ENCODE peak calls at places on chromosomes 11 and 22, in ten cellular contexts. J is A549, R is uterus, L is spleen, Z is IMR-90, B is gastrocnemius medialis, W is Peyer's patch, E is ovary, S is H1, P is testis. K is an unnamed sample. For H3K9me3, the result is how much of the 10 kb centered on the place peaks cover.

GRCh38 chr11:126716456-126717083 is 284.0 kb downstream of the KIRREL3 start:
- DNase-seq in J (peak), R (no peak), L (no peak), Z (peak), B (no peak), W (peak), E (no peak), S (no peak), P (peak), K (no peak)

GRCh38 chr22:39820266-39820665 is 73.3 kb downstream of the ENTHD1 start:
- DNase-seq in J (peak), R (no peak), L (no peak), Z (peak), B (no peak), W (no peak), E (no peak), S (no peak), P (no peak), K (no peak)

GRCh38 chr11:65279713-65280459 is 18.1 kb downstream of the POLA2 start:
- DNase-seq in J (peak), R (peak), L (no peak), Z (peak), B (no peak), W (peak), E (no peak), S (no peak), P (no peak), K (peak)

GRCh38 chr11:65423516-65424199 is 1.1 kb downstream of the NEAT1 start:
- DNase-seq in J (peak), R (no peak), L (peak), Z (peak), B (peak), W (peak), E (peak), S (no peak), P (peak), K (peak)

GRCh38 chr11:14803846-14804245 is 88.2 kb downstream of the CYP2R1 start:
- DNase-seq in J (no peak), R (no peak), L (no peak), Z (peak), B (no peak), W (no peak), E (no peak), S (no peak), P (no peak), K (no peak)

GRCh38 chr11:126561327-126561893 is 205.9 kb downstream of the ST3GAL4 start:
- DNase-seq in J (peak), R (no peak), L (no peak), Z (peak), B (no peak), W (no peak), E (peak), S (peak), P (peak), K (no peak)

GRCh38 chr11:126384053-126384335 is 28.5 kb downstream of the ST3GAL4 start:
- DNase-seq in J (no peak), R (no peak), L (no peak), Z (no peak), B (no peak), W (no peak), E (peak), S (no peak), P (no peak), K (no peak)

GRCh38 chr11:113521737-113522517 is 46.7 kb upstream of the DRD2 start:
- DNase-seq in J (no peak), R (no peak), L (no peak), Z (no peak), B (no peak), W (no peak), E (no peak), S (no peak), P (no peak), K (no peak)

GRCh38 chr11:72123117-72123653 is 10.7 kb upstream of the ANAPC15 start:
- DNase-seq in J (no peak), R (no peak), L (no peak), Z (no peak), B (no peak), W (no peak), E (no peak), S (no peak), P (no peak), K (no peak)

GRCh38 chr11:22764732-22765131 is 64.9 kb downstream of the SVIP start:
- DNase-seq in J (no peak), R (no peak), L (no peak), Z (no peak), B (no peak), W (no peak), E (no peak), S (no peak), P (no peak), K (no peak)

GRCh38 chr11:16158426-16158994 is 197.8 kb downstream of the SOX6 start:
- DNase-seq in J (peak), R (no peak), L (no peak), Z (no peak), B (no peak), W (no peak), E (no peak), S (no peak), P (no peak), K (no peak)

GRCh38 chr11:111762526-111762925 is 3.7 kb downstream of the PPP2R1B start:
- DNase-seq in J (no peak), R (no peak), L (no peak), Z (no peak), B (no peak), W (no peak), E (no peak), S (no peak), P (no peak), K (no peak)

GRCh38 chr11:94813436-94813720 is 45.2 kb downstream of the AMOTL1 start:
- DNase-seq in J (no peak), R (no peak), L (no peak), Z (no peak), B (no peak), W (no peak), E (no peak), S (no peak), P (no peak), K (no peak)

GRCh38 chr11:14727215-14727614 is 83.6 kb downstream of the PDE3B start:
- DNase-seq in J (no peak), R (no peak), L (no peak), Z (no peak), B (no peak), W (no peak), E (no peak), S (no peak), P (no peak), K (no peak)

GRCh38 chr11:78958444-78958843 is 383.8 kb upstream of the NARS2 start:
- DNase-seq in J (no peak), R (no peak), L (no peak), Z (no peak), B (no peak), W (no peak), E (no peak), S (no peak), P (no peak), K (no peak)

GRCh38 chr11:24145411-24145810 is 351.4 kb upstream of the LUZP2 start:
- DNase-seq in J (no peak), R (no peak), L (no peak), Z (peak), B (no peak), W (no peak), E (no peak), S (no peak), P (no peak), K (no peak)

GRCh38 chr22:45033136-45033535 is 23.3 kb upstream of the PHF21B start:
- DNase-seq in J (no peak), R (no peak), L (no peak), Z (no peak), B (no peak), W (no peak), E (no peak), S (no peak), P (no peak), K (no peak)

GRCh38 chr11:59710136-59710847 is 3.4 kb downstream of the OR10V1 start:
- DNase-seq in J (no peak), R (no peak), L (no peak), Z (peak), B (no peak), W (no peak), E (no peak), S (no peak), P (no peak), K (no peak)

GRCh38 chr11:66116576-66117361 is 46.7 kb downstream of the PACS1 start:
- DNase-seq in J (no peak), R (no peak), L (no peak), Z (no peak), B (no peak), W (no peak), E (no peak), S (no peak), P (no peak), K (no peak)

GRCh38 chr11:35190804-35191348 is 51.9 kb downstream of the CD44 start:
- DNase-seq in J (no peak), R (no peak), L (no peak), Z (peak), B (no peak), W (no peak), E (peak), S (no peak), P (no peak), K (no peak)

GRCh38 chr11:37995886-37996285 is 1397.8 kb upstream of the RAG2 start:
- DNase-seq in J (no peak), R (no peak), L (no peak), Z (no peak), B (no peak), W (no peak), E (no peak), S (no peak), P (no peak), K (no peak)
- H3K9me3 ChIP-seq in J (under half), R (under half), L (under half), Z (under half), B (under half), W (under half), E (under half), S (under half), P (under half), K (under half)

GRCh38 chr11:12287374-12288211 is 89.8 kb upstream of the PARVA start:
- DNase-seq in J (peak), R (peak), L (no peak), Z (peak), B (peak), W (no peak), E (peak), S (peak), P (peak), K (peak)
- TF ChIP-seq POLR2A in J (peak), R (no peak), L (no peak), Z (peak), B (no peak), W (no peak), E (no peak), S (no peak), P (no peak), K (no peak)

DNA sequence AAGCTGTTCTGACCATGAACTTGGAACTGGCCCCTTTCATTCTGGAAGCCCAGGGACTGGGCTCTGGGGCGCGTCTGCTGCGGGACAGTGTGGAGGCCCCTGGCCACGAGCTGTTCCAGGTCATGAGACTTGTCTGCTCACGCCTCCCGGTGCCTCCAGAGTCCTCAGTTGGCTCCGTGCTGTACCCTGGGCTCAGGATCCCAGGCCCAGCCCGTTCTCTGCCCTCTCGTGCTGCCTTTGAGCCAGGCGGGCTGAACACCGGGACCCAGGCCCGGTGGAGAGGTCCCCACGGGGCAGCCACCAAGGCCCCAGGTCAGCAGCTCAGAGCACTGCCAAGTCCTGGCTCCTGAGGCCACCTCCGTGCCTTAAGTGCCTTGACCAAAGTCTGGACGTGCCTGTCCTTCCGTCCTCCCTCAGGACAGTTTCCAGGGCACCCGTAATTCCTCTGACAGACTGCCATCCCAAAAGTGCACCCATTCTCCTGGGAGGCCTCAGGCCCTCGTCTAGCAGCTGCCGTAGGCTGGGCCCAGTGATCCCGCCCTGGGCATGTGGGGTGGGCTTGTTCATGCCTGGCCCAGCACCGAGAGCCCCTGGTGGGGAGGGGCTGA is 36.3 kb upstream of the PPARA start:
- DNase-seq in J (no peak), R (peak), L (no peak), Z (no peak), B (peak), W (no peak), E (no peak), S (no peak), P (peak), K (peak)
- H3K27ac ChIP-seq in J (peak), R (peak), L (peak), Z (no peak), B (peak), W (no peak), E (peak), S (no peak), P (peak), K (peak)

DNA sequence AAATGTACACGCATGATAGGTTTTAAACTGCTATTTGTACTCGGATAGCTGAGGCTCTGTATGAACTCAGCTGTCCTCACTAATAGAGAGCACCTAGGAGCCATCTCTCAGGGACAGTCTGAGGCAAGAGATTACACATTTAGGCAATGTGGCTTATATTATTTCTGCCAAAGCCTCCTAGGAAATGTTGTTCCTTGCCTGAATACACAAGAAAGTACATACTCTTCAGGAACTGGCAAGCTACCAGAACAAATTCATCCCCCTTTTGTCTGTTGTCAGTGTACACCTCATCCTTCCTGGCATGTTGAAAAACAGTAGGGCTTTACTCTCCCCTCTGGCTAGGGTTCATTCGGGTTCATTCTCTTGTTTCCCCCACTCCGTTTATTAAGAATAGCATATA is 616.0 kb upstream of the FAT3 start:
- DNase-seq in J (peak), R (no peak), L (no peak), Z (no peak), B (no peak), W (no peak), E (no peak), S (no peak), P (no peak), K (no peak)
- H3K9me3 ChIP-seq in J (under half), R (under half), L (under half), Z (under half), B (under half), W (under half), E (under half), S (under half), P (under half), K (under half)

GRCh38 chr11:73242291-73243092 is 24.4 kb downstream of the P2RY2 start:
- DNase-seq in J (peak), R (peak), L (peak), Z (peak), B (peak), W (peak), E (peak), S (no peak), P (peak), K (peak)
- TF ChIP-seq POLR2A in J (no peak), R (no peak), L (no peak), Z (peak), B (no peak), W (no peak), E (no peak), S (peak), P (no peak), K (no peak)

DNA sequence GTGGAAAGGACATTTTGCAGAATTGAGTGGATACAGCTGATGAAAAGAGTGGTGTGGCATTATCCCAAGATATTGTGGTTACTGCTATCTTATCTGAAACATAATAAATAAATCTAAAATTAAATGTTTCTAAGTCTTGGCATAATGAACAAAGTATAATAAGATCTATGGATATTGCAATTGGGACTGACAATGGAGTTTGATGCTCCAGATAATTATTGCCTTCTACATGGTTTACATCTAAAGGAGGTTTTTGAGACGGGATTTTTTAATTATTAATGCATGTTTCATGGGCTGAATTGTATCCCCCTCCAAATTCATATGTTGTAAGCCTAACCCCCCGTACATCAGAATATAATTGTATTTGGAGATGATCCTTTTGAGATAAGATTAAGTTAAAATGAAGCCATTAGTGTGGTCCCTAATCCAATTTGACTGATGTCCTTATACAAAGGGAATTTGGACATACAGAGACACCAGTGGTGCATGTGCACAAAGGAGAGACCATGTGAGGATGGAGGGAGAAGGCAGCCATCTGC is 198.5 kb downstream of the MSANTD4 start:
- DNase-seq in J (no peak), R (no peak), L (no peak), Z (no peak), B (no peak), W (no peak), E (no peak), S (no peak), P (no peak), K (no peak)
- H3K27ac ChIP-seq in J (no peak), R (no peak), L (no peak), Z (no peak), B (no peak), W (no peak), E (no peak), S (no peak), P (no peak), K (no peak)

GRCh38 chr11:39807904-39808303 is 1651.5 kb downstream of the LRRC4C start:
- DNase-seq in J (no peak), R (no peak), L (no peak), Z (no peak), B (no peak), W (no peak), E (no peak), S (no peak), P (no peak), K (no peak)

GRCh38 chr11:39806652-39807051 is 1652.8 kb downstream of the LRRC4C start:
- DNase-seq in J (no peak), R (no peak), L (no peak), Z (no peak), B (no peak), W (no peak), E (no peak), S (no peak), P (no peak), K (no peak)

GRCh38 chr11:39810358-39810757 is 1649.1 kb downstream of the LRRC4C start:
- DNase-seq in J (no peak), R (no peak), L (no peak), Z (no peak), B (no peak), W (no peak), E (no peak), S (no peak), P (no peak), K (no peak)

DNA sequence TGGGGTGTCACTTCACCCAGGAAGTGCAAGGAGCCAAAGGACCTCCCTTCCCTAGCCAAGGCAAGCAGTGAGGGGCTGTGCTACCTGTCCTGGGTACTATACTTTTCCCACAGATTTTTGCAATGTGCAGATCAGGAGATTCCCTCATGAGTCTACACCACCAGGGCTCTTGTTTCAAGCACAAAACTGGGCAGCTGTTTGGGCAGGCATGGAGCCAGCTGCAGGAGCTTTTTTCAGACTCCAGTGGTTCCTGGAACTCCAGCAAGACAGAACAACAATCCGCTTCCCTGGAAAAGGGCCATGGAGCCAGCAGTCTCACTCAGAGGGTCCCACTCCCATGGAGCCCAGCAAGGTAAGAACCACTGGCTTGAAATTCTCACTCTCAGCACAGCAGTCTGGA is 1649.6 kb downstream of the LRRC4C start:
- DNase-seq in J (no peak), R (no peak), L (no peak), Z (no peak), B (no peak), W (no peak), E (no peak), S (no peak), P (no peak), K (no peak)
- H3K9me3 ChIP-seq in J (under half), R (under half), L (under half), Z (under half), B (under half), W (under half), E (under half), S (under half), P (under half), K (under half)